ENCODE peak calls at places on chromosomes 12 and 14, in nine cellular contexts. J is HCT116, Q is body of pancreas, Y is esophagus squamous epithelium, R is transverse colon, V is tibial nerve, C is K562, Z is adrenal gland, P is endothelial cell of umbilical vein. E is an unnamed sample.

GRCh38 chr14:91315844-91316267 is 71.4 kb upstream of the GPR68 start:
- DNase-seq in J (no peak), Q (no peak), Y (no peak), R (peak; percentile 67), V (no peak), C (no peak), Z (no peak), P (no peak), E (no peak)

GRCh38 chr14:72237722-72238666 is 305.8 kb downstream of the RGS6 start:
- DNase-seq in J (no peak), Q (no peak), Y (no peak), R (no peak), V (no peak), C (no peak), Z (no peak), P (no peak), E (no peak)

GRCh38 chr12:90366286-90366685 is 588.7 kb downstream of the CCER1 start:
- DNase-seq in J (no peak), Q (no peak), Y (no peak), R (no peak), V (no peak), C (no peak), Z (no peak), P (peak; percentile 63), E (no peak)

GRCh38 chr14:93150227-93151206 is 34.2 kb downstream of the MOAP1 start:
- DNase-seq in J (no peak), Q (peak; percentile 71), Y (no peak), R (peak; percentile 73), V (peak; percentile 17), C (no peak), Z (peak; percentile 29), P (peak; percentile 18), E (no peak)

GRCh38 chr14:48814562-48814961 is 771.6 kb downstream of the RPS29 start:
- DNase-seq in J (no peak), Q (no peak), Y (no peak), R (no peak), V (no peak), C (no peak), Z (no peak), P (no peak), E (no peak)

GRCh38 chr14:77315115-77315944 is 5.4 kb downstream of the POMT2 start:
- DNase-seq in J (no peak), Q (no peak), Y (no peak), R (no peak), V (no peak), C (no peak), Z (no peak), P (no peak), E (no peak)

GRCh38 chr12:45309826-45310626 is 94.1 kb downstream of the ANO6 start:
- DNase-seq in J (no peak), Q (no peak), Y (no peak), R (no peak), V (no peak), C (no peak), Z (no peak), P (no peak), E (no peak)

GRCh38 chr14:51901475-51902024 is 41.1 kb downstream of the GNG2 start:
- DNase-seq in J (no peak), Q (no peak), Y (no peak), R (no peak), V (no peak), C (no peak), Z (no peak), P (no peak), E (no peak)

GRCh38 chr12:133129368-133130037 is 571 bp downstream of the ZNF891 start:
- DNase-seq in J (no peak), Q (no peak), Y (no peak), R (no peak), V (no peak), C (no peak), Z (no peak), P (no peak), E (no peak)

GRCh38 chr12:133135747-133136146 is 5.3 kb downstream of the ZNF10 start:
- DNase-seq in J (no peak), Q (no peak), Y (no peak), R (no peak), V (no peak), C (peak; percentile 17), Z (no peak), P (no peak), E (no peak)

GRCh38 chr12:133130038-133130807 is at the start of the genes ZNF10 and ZNF891:
- DNase-seq in J (no peak), Q (peak; percentile 96), Y (peak; percentile 86), R (peak; percentile 97), V (peak; percentile 93), C (peak; percentile 94), Z (peak; percentile 97), P (peak; percentile 99), E (peak; percentile 96)

GRCh38 chr12:133130808-133131128 is 341 bp downstream of the ZNF10 start:
- DNase-seq in J (no peak), Q (peak; percentile 20), Y (peak; percentile 29), R (peak; percentile 45), V (peak; percentile 43), C (no peak), Z (peak; percentile 51), P (no peak), E (no peak)
- TF ChIP-seq POLR2A in J (no peak), Q (no peak), Y (no peak), R (no peak), V (no peak), C (no peak), Z (no peak), P (no peak), E (no peak)

DNA sequence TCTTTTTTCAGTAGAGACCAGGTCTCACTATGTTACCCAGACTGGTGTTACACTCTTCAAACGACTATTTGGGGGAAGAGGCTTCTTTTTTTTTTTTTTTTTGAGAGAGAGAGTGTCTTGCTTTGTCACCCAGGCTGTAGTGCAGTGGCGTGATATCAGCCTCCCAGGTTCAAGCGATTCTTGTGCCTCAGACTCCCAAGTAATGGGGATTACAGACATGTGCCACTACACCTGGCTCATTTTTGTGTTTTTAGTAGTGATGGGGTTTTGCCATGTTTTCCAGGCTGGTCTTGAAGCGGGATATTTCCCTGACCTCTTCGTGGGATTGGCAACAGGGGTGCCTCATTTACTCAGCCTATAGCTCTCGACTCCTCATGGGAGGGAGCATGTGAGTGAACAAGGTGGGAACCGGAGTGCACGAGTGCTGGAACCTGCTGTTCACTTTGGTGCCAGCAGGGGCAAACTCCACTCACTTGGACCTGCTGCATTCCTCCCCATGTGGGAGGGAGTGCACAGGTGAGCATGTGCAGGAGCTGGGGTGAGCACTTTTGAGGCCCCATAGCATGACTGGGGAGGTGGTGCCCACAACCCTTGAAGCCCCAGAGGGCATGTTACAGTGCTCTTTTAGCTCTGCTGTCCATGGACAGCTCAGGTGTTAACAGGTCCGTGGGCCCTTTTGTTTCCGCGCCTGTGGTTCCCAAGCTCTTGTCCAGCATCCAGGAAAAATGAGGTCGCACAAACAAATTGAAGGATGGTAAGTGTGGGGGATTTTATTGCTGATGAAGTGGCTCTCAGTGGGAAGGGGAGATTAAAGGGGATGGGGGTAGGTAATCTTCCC is 79.1 kb upstream of the HECTD1 start:
- DNase-seq in J (peak; percentile 50), Q (no peak), Y (no peak), R (no peak), V (no peak), C (peak; percentile 22), Z (peak; percentile 14), P (no peak), E (no peak)
- TF ChIP-seq CTCF in J (peak; percentile 66), Q (no peak), Y (peak; percentile 47), R (peak; percentile 18), V (no peak), C (peak; percentile 26), Z (peak; percentile 33), P (no peak), E (no peak)

GRCh38 chr14:103207038-103207403 is 83.8 kb downstream of the TNFAIP2 start:
- DNase-seq in J (no peak), Q (peak; percentile 73), Y (no peak), R (peak; percentile 68), V (peak; percentile 88), C (peak; percentile 63), Z (peak; percentile 80), P (no peak), E (peak; percentile 93)

GRCh38 chr14:103205541-103205906 is 82.3 kb downstream of the TNFAIP2 start:
- DNase-seq in J (no peak), Q (no peak), Y (no peak), R (no peak), V (no peak), C (no peak), Z (no peak), P (no peak), E (peak; percentile 50)

GRCh38 chr14:103207404-103208072 is 84.3 kb downstream of the TNFAIP2 start:
- DNase-seq in J (no peak), Q (peak; percentile 26), Y (no peak), R (no peak), V (no peak), C (no peak), Z (peak; percentile 34), P (no peak), E (peak; percentile 75)

GRCh38 chr14:103204852-103205540 is 81.7 kb downstream of the TNFAIP2 start:
- DNase-seq in J (peak; percentile 40), Q (no peak), Y (no peak), R (no peak), V (no peak), C (peak; percentile 30), Z (peak; percentile 61), P (no peak), E (no peak)

GRCh38 chr14:103206023-103206481 is 82.8 kb downstream of the TNFAIP2 start:
- DNase-seq in J (no peak), Q (peak; percentile 39), Y (no peak), R (no peak), V (no peak), C (no peak), Z (peak; percentile 48), P (no peak), E (peak; percentile 71)
- TF ChIP-seq POLR2A in J (no peak), Q (no peak), Y (no peak), R (no peak), V (no peak), C (no peak), Z (no peak), P (no peak), E (peak; percentile 17)

DNA sequence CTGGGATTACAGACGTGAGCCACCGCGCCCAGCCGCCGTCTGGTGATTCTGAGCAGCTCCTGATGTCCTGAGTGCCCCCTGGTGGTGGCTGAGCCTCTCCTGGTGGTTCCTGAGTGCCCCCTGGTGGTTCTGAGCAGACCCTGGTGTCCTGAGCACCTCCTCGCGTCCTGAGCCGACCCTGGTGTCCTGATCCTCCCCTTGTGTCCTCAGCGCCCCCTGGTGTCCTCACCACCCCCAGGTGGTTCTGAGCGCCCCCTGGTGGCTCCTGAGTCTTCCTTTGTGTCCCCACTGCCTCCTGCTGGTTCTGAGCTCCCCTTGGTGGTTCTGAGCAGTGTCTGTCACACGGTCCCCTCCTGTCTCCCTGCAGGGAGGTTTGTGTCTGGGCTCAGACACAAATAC is 1304.9 kb downstream of the TMEM121 start:
- DNase-seq in J (no peak), Q (no peak), Y (no peak), R (peak; percentile 66), V (no peak), C (peak; percentile 5), Z (peak; percentile 38), P (no peak), E (no peak)
- TF ChIP-seq CTCF in J (peak; percentile 37), Q (no peak), Y (peak; percentile 6), R (no peak), V (peak; percentile 14), C (peak; percentile 42), Z (peak; percentile 38), P (no peak), E (no peak)